ENCODE peak calls at places on chromosomes 12 and 14, in four cellular contexts. One of them, this sample, is unnamed.

GRCh38 chr14:64800000-64800399 is 79.7 kb downstream of the SPTB start:
- DNase-seq in H9: peak
- DNase-seq in GM20000: no peak
- DNase-seq in CD8-positive, alpha-beta T cell: no peak
- DNase-seq in this sample: peak

GRCh38 chr14:45201908-45202307 is 51.1 kb downstream of the MIS18BP1 start:
- DNase-seq in H9: peak
- DNase-seq in CD8-positive, alpha-beta T cell: peak
- DNase-seq in GM20000: peak
- DNase-seq in this sample: no peak

GRCh38 chr12:11684393-11684792 is 34.9 kb downstream of the ETV6 start:
- DNase-seq in GM20000: no peak
- DNase-seq in H9: no peak
- DNase-seq in CD8-positive, alpha-beta T cell: no peak
- DNase-seq in this sample: no peak

GRCh38 chr12:68529466-68529865 is 81.2 kb upstream of the RAP1B start:
- DNase-seq in GM20000: no peak
- DNase-seq in CD8-positive, alpha-beta T cell: no peak
- DNase-seq in H9: no peak
- DNase-seq in this sample: no peak

GRCh38 chr12:68304626-68305025 is 27.5 kb downstream of the MDM1 start:
- DNase-seq in CD8-positive, alpha-beta T cell: no peak
- DNase-seq in H9: no peak
- DNase-seq in GM20000: no peak
- DNase-seq in this sample: no peak

GRCh38 chr12:20212658-20213387 is 155.5 kb upstream of the PDE3A start:
- DNase-seq in CD8-positive, alpha-beta T cell: no peak
- DNase-seq in H9: peak
- DNase-seq in GM20000: no peak
- DNase-seq in this sample: peak

GRCh38 chr14:105045710-105046326 is 19.4 kb downstream of the GPR132 start:
- DNase-seq in H9: peak
- DNase-seq in GM20000: peak
- DNase-seq in CD8-positive, alpha-beta T cell: peak
- DNase-seq in this sample: no peak

GRCh38 chr12:22738945-22739344 is 114.0 kb downstream of the ETNK1 start:
- DNase-seq in CD8-positive, alpha-beta T cell: no peak
- DNase-seq in GM20000: no peak
- DNase-seq in H9: no peak
- DNase-seq in this sample: no peak

GRCh38 chr12:70549340-70550179 is 87.7 kb downstream of the PTPRB start:
- DNase-seq in GM20000: no peak
- DNase-seq in H9: no peak
- DNase-seq in CD8-positive, alpha-beta T cell: no peak
- DNase-seq in this sample: no peak

GRCh38 chr14:65462411-65462810 is 49.9 kb downstream of the FUT8 start:
- DNase-seq in H9: no peak
- DNase-seq in GM20000: peak
- DNase-seq in CD8-positive, alpha-beta T cell: no peak
- DNase-seq in this sample: no peak

GRCh38 chr12:1592444-1593231 is 1.7 kb downstream of the FBXL14 start:
- DNase-seq in CD8-positive, alpha-beta T cell: peak
- DNase-seq in GM20000: peak
- DNase-seq in H9: peak
- DNase-seq in this sample: peak

GRCh38 chr14:90439874-90440442 is 43.1 kb downstream of the CALM1 start:
- DNase-seq in CD8-positive, alpha-beta T cell: no peak
- DNase-seq in H9: peak
- DNase-seq in GM20000: no peak
- DNase-seq in this sample: no peak

GRCh38 chr14:58783801-58784511 is 146.2 kb downstream of the DACT1 start:
- DNase-seq in CD8-positive, alpha-beta T cell: no peak
- DNase-seq in H9: no peak
- DNase-seq in GM20000: no peak
- DNase-seq in this sample: no peak

GRCh38 chr12:83818888-83819287 is 1093.7 kb downstream of the SLC6A15 start:
- DNase-seq in H9: no peak
- DNase-seq in GM20000: no peak
- DNase-seq in CD8-positive, alpha-beta T cell: no peak
- DNase-seq in this sample: peak

GRCh38 chr12:643478-644292 is 19.6 kb downstream of the NINJ2 start:
- DNase-seq in H9: no peak
- DNase-seq in GM20000: peak
- DNase-seq in CD8-positive, alpha-beta T cell: no peak
- DNase-seq in this sample: no peak

GRCh38 chr14:58082011-58082410 is 70.0 kb downstream of the ARMH4 start:
- DNase-seq in H9: no peak
- DNase-seq in GM20000: no peak
- DNase-seq in CD8-positive, alpha-beta T cell: no peak
- DNase-seq in this sample: no peak

GRCh38 chr14:29442720-29443119 is 484.9 kb downstream of the PRKD1 start:
- DNase-seq in GM20000: no peak
- DNase-seq in CD8-positive, alpha-beta T cell: no peak
- DNase-seq in H9: no peak
- DNase-seq in this sample: no peak

GRCh38 chr12:109987615-109988014 is 8.6 kb downstream of the GIT2 start:
- DNase-seq in H9: no peak
- DNase-seq in CD8-positive, alpha-beta T cell: no peak
- DNase-seq in GM20000: no peak
- DNase-seq in this sample: no peak

GRCh38 chr12:51343201-51343600 is 3.3 kb downstream of the CELA1 start:
- DNase-seq in H9: no peak
- DNase-seq in GM20000: no peak
- DNase-seq in CD8-positive, alpha-beta T cell: no peak
- DNase-seq in this sample: no peak

GRCh38 chr12:125128380-125128779 is 63.1 kb downstream of the AACS start:
- DNase-seq in H9: no peak
- DNase-seq in GM20000: no peak
- DNase-seq in CD8-positive, alpha-beta T cell: no peak
- DNase-seq in this sample: no peak

DNA sequence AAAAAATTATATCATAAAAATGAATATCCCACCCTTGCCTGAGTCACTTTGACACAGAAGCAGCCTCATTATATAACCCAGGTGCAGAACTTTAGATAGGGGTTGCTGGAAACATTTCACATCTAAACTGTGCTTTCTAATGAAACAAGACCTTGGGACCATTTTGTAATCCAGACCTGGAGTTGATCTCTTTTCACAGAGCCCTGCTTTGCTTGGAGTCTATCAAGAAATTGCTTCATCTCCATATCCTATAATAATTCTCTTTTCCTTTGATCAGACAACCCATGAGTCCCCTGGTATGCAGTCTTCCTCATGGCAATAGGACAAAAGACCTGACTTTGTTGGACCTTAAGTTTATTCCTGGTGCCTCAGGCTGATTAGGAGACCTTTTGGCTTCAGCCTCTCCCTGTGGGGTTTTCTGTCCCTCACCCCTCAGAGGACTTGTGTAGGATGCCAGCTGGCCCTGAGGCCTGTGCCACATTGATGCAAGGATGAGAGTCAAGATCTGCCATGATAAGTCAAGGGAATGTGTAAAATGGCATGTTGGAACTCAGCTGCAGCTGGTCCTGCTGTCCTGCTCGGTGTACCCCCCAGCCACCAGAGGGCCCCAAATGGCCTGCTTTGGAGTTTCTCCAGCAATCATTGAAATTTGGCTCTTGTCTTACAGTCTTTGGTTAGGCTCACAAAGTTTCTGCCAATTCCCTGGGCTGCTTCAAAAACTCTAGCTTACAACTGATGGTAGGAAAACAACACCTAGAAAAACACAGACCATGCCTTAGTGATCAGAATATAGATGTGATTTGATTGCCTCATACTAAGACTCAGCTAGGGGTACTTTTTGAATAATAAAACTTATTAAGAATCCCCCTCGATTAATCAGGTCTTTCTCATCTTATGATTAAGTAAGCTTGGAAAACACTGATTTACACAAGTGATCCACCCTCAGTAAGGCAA is 76.6 kb downstream of the HSD17B6 start:
- DNase-seq in GM20000: peak
- DNase-seq in CD8-positive, alpha-beta T cell: no peak
- DNase-seq in H9: peak
- DNase-seq in this sample: peak
- TF ChIP-seq CTCF in GM20000: peak
- TF ChIP-seq CTCF in CD8-positive, alpha-beta T cell: no peak
- TF ChIP-seq CTCF in H9: peak
- TF ChIP-seq CTCF in this sample: peak

DNA sequence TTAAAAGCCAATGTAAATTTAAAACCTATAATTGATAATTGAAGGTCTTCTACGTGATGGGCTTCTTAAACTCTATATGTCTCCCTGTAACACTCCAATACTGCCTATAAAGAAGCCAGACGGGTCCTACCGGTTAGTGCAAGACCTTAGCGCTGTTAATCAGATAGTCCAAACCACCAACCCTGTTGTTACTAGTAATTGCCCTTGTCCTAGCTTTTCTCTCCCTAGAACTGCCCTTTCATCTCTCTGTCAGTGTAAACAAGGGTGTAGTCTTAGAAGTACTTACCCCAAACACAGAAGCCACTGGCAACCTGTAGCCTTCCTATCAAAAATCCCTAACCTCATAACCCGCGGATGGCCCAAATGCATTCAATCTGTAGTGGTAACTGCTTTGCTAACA is 243.0 kb upstream of the DIO3 start:
- DNase-seq in H9: no peak
- DNase-seq in CD8-positive, alpha-beta T cell: no peak
- DNase-seq in GM20000: no peak
- DNase-seq in this sample: no peak
- TF ChIP-seq CTCF in H9: no peak
- TF ChIP-seq CTCF in CD8-positive, alpha-beta T cell: no peak
- TF ChIP-seq CTCF in GM20000: no peak
- TF ChIP-seq CTCF in this sample: no peak

GRCh38 chr14:69673578-69674305 is 62.3 kb downstream of the SUSD6 start:
- DNase-seq in CD8-positive, alpha-beta T cell: no peak
- DNase-seq in H9: no peak
- DNase-seq in GM20000: no peak
- DNase-seq in this sample: peak
- TF ChIP-seq CTCF in CD8-positive, alpha-beta T cell: no peak
- TF ChIP-seq CTCF in H9: no peak
- TF ChIP-seq CTCF in GM20000: no peak
- TF ChIP-seq CTCF in this sample: no peak

GRCh38 chr14:55416866-55417265 is 5.2 kb upstream of the ATG14 start:
- DNase-seq in CD8-positive, alpha-beta T cell: no peak
- DNase-seq in GM20000: no peak
- DNase-seq in H9: peak
- DNase-seq in this sample: peak
- TF ChIP-seq CTCF in CD8-positive, alpha-beta T cell: peak
- TF ChIP-seq CTCF in GM20000: peak
- TF ChIP-seq CTCF in H9: peak
- TF ChIP-seq CTCF in this sample: no peak

DNA sequence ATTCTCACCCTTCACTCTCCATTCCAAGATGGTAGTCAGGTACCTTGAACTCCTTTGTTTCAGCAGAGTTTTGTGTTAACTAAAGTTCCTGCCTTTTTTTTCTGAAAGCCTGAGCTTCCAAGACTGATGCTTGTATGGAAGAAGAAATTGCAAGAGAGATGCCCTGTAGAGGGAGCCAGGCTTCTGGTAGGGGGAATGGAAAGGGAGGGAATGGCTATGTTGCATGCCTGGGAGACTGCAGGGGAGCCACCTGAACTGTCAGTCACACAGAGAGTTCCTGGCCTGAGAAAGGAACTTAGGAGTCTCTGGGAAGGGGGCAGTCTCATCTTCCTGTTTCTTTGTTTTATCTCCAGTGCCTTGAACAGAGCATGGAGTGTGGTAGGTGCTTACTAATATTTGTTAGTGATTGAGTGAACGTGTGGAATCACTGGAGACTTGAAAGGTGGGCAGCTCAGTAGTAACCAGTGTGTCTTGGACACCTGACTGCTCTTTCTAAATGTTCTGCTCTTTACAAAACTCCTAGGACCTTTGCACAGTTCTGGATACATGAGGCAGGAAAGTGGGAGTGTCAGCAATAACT is 132.2 kb downstream of the ANO4 start:
- DNase-seq in H9: peak
- DNase-seq in GM20000: no peak
- DNase-seq in CD8-positive, alpha-beta T cell: no peak
- DNase-seq in this sample: peak
- TF ChIP-seq CTCF in H9: peak
- TF ChIP-seq CTCF in GM20000: no peak
- TF ChIP-seq CTCF in CD8-positive, alpha-beta T cell: no peak
- TF ChIP-seq CTCF in this sample: peak

This sample was measured in Calu3.